ENCODE peak calls at places on chromosomes 13 and 19, in six cellular contexts. Q is Karpas-422, E is fibroblast of lung, C is endothelial cell of umbilical vein, X is SK-N-SH, Z is PC-3. M is an unnamed sample.

GRCh38 chr13:112809332-112810310 is 119.8 kb downstream of the ATP11A start:
- DNase-seq in X (no peak), Q (no peak), E (no peak), Z (no peak), C (no peak), M (no peak)

GRCh38 chr13:23579886-23580706 is 9.9 kb downstream of the TNFRSF19 start:
- DNase-seq in Z (peak; percentile 24), X (no peak), E (peak; percentile 46), C (peak; percentile 12), Q (no peak), M (peak; percentile 46)

GRCh38 chr19:5498817-5499535 is 43.8 kb downstream of the ZNRF4 start:
- DNase-seq in E (no peak), C (no peak), X (no peak), Z (no peak), Q (no peak), M (peak; percentile 87)

GRCh38 chr19:3343619-3344502 is 22.5 kb upstream of the NFIC start:
- DNase-seq in C (peak; percentile 31), X (peak; percentile 97), Q (peak; percentile 81), Z (peak; percentile 89), E (peak; percentile 92), M (peak; percentile 66)

GRCh38 chr13:109154146-109154545 is 524.7 kb downstream of the MYO16 start:
- DNase-seq in C (no peak), Z (peak; percentile 14), Q (no peak), E (peak; percentile 41), X (no peak), M (no peak)

GRCh38 chr13:26914624-26915023 is 154.0 kb upstream of the GPR12 start:
- DNase-seq in E (peak; percentile 5), Q (no peak), X (no peak), Z (no peak), C (no peak), M (no peak)

GRCh38 chr13:109778102-109778542 is 8.3 kb downstream of the IRS2 start:
- DNase-seq in X (no peak), C (peak; percentile 35), E (no peak), Z (peak; percentile 56), Q (no peak), M (no peak)

GRCh38 chr19:47723573-47723923 is 10.3 kb downstream of the EHD2 start:
- DNase-seq in X (no peak), C (no peak), Z (peak; percentile 64), E (peak; percentile 93), Q (peak; percentile 63), M (no peak)

GRCh38 chr13:59319276-59319675 is 844.5 kb downstream of the DIAPH3 start:
- DNase-seq in E (no peak), X (no peak), C (peak; percentile 49), Z (no peak), Q (no peak), M (no peak)

GRCh38 chr19:34480971-34481821 is at the start of gene WTIP:
- DNase-seq in E (peak; percentile 87), Q (no peak), Z (peak; percentile 32), X (peak; percentile 78), C (peak; percentile 82), M (peak; percentile 89)

GRCh38 chr19:34265221-34265650 is 10.9 kb downstream of the GARRE1 start:
- DNase-seq in E (no peak), C (peak; percentile 48), X (no peak), Z (no peak), Q (no peak), M (peak; percentile 66)

GRCh38 chr19:12015015-12015752 is 20.3 kb downstream of the ZNF433 start:
- DNase-seq in E (peak; percentile 14), X (no peak), Z (no peak), Q (peak; percentile 37), C (no peak), M (no peak)

GRCh38 chr19:40392894-40393517 is 3.0 kb upstream of the HIPK4 start:
- DNase-seq in Q (peak; percentile 60), C (no peak), E (no peak), X (no peak), Z (peak; percentile 69), M (no peak)

GRCh38 chr13:113349491-113349890 is 14.4 kb downstream of the GRTP1 start:
- DNase-seq in E (no peak), Z (no peak), C (no peak), X (no peak), Q (no peak), M (no peak)

GRCh38 chr13:46039421-46040036 is 13.0 kb downstream of the ZC3H13 start:
- DNase-seq in X (no peak), Z (no peak), C (no peak), E (peak; percentile 86), Q (no peak), M (no peak)

GRCh38 chr13:33752631-33753030 is 65.3 kb upstream of the RFC3 start:
- DNase-seq in Q (no peak), Z (no peak), C (no peak), X (no peak), E (no peak), M (no peak)

GRCh38 chr19:55341191-55342043 is 1.7 kb downstream of the KMT5C start:
- DNase-seq in X (peak; percentile 88), C (peak; percentile 11), Z (peak; percentile 62), E (peak; percentile 44), Q (peak; percentile 88), M (peak; percentile 92)

GRCh38 chr19:50258918-50259372 is 55.5 kb downstream of the MYH14 start:
- DNase-seq in C (no peak), E (no peak), X (peak; percentile 71), Z (peak; percentile 21), Q (peak; percentile 65), M (peak; percentile 84)

GRCh38 chr19:1000591-1001537 is 645 bp downstream of the GRIN3B start:
- DNase-seq in Q (no peak), C (no peak), E (no peak), X (peak; percentile 65), Z (no peak), M (peak; percentile 44)

GRCh38 chr19:47122359-47123335 is 8.0 kb upstream of the SAE1 start:
- DNase-seq in C (no peak), E (peak; percentile 52), Q (no peak), Z (peak; percentile 69), X (no peak), M (no peak)

GRCh38 chr13:74040200-74040599 is 94.0 kb downstream of the KLF12 start:
- DNase-seq in X (peak; percentile 55), C (peak; percentile 18), Q (peak; percentile 86), Z (peak; percentile 31), E (peak; percentile 33), M (peak; percentile 91)

GRCh38 chr19:43466793-43467192 is 1.4 kb upstream of the LYPD3 start:
- DNase-seq in Q (no peak), C (no peak), X (no peak), E (no peak), Z (no peak), M (no peak)

GRCh38 chr19:17721821-17722220 is 2.5 kb downstream of the MAP1S start:
- DNase-seq in Z (peak; percentile 19), Q (no peak), C (peak; percentile 74), X (no peak), E (no peak), M (no peak)

GRCh38 chr13:87274209-87274819 is 396.9 kb upstream of the SLITRK5 start:
- DNase-seq in Z (peak; percentile 69), E (peak; percentile 71), X (peak; percentile 25), C (no peak), Q (peak; percentile 94), M (peak; percentile 89)

GRCh38 chr13:91142572-91142971 is 204.9 kb upstream of the MIR17HG start:
- DNase-seq in E (peak; percentile 65), Z (peak; percentile 71), X (no peak), C (no peak), Q (no peak), M (no peak)

GRCh38 chr19:53810187-53810546 is 13.9 kb downstream of the NLRP12 start:
- DNase-seq in X (no peak), Z (no peak), Q (no peak), E (no peak), C (no peak), M (no peak)

GRCh38 chr19:53812335-53812734 is 11.8 kb downstream of the NLRP12 start:
- DNase-seq in Q (peak; percentile 50), C (no peak), X (peak; percentile 39), Z (peak; percentile 24), E (no peak), M (peak; percentile 70)

GRCh38 chr19:53810891-53811290 is 13.2 kb downstream of the NLRP12 start:
- DNase-seq in E (no peak), Z (no peak), X (no peak), Q (no peak), C (no peak), M (no peak)

GRCh38 chr19:53808710-53809125 is 15.4 kb downstream of the NLRP12 start:
- DNase-seq in E (peak; percentile 54), X (peak; percentile 49), Z (peak; percentile 76), Q (peak; percentile 59), C (peak; percentile 47), M (peak; percentile 87)

DNA sequence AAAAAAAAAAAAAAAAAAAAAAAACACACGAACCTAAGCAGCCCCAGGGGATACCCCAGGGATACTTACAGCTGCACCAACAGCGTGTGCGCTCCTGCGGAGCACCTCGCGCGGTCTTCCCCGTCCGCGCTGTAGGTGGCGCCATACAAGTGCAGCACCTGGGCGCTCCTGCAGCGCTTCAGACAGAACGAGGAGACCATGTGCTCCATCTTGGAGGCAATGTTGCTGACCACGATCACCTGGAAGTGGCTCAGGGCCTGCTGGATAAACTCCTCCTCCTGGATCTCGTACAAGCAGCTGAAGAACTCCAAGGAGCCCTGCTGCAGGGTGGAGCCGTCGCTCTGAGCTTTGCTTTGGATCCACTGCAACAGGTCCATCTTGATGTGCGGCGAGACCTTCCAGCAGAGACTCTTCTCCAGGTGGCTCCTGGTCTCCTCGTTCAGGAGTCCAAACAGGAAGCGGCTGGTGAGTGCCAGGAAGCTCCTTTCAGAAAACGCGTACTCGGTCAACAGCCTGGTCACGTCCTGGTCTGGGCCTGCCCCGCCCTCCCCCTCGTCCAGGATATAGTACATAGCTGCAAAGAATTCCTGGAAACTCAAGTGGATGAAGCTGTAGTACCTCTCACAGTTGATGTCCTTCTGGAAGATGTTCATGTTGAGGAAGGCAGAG is 14.5 kb downstream of the NLRP12 start:
- DNase-seq in E (no peak), Q (no peak), X (peak; percentile 46), C (peak; percentile 60), Z (peak; percentile 17), M (peak; percentile 82)
- H2AFZ ChIP-seq in E (no peak overlapping the region), Q (no peak overlapping the region), X (no peak overlapping the region), C (peak overlapping the region; percentile 72), Z (peak overlapping the region; percentile 22), M (no peak overlapping the region)

DNA sequence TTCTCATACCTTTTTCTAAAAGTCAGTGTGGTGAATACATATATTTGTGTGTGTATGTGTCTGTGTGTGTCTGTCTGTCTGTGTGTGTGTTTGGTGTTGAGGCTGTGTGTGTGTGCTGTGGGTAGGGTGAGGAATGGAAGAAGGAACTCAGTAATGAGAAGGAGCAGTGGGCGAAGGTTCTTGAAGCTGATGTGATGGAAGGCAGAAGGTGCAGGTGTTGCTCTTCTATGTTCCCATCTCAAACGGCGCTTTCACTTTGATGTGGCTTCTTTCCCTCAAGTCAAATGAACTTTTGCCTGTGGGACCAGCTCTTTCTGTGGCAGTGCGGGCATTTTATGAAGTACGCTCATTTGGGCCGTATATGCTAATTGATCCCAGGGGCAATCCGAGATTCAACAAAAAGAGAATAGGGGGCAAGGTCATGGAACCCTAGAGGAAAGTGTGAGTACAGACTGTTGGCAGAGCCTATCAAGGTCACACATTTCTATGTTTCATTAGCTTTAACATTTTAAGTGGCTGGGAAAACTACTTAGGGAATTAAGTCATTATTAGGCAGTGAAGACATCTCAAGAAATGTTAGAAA is 15.2 kb downstream of the BIVM start:
- DNase-seq in Z (no peak), X (no peak), Q (no peak), E (no peak), C (no peak), M (no peak)
- H3K79me2 ChIP-seq in Z (peaks cover 4% of the 10 kb centered on the region), X (peaks cover 64% of the 10 kb centered on the region), Q (no peaks in the 10 kb centered on the region), E (peaks cover 26% of the 10 kb centered on the region), C (peaks cover 20% of the 10 kb centered on the region), M (no peaks in the 10 kb centered on the region)

GRCh38 chr13:35162420-35162819 is 220.3 kb downstream of the NBEA start:
- DNase-seq in Z (no peak), C (no peak), Q (no peak), E (no peak), X (no peak), M (no peak)
- H2AFZ ChIP-seq in Z (no peak overlapping the region), C (no peak overlapping the region), Q (no peak overlapping the region), E (peak overlapping the region; percentile 33), X (no peak overlapping the region), M (no peak overlapping the region)

GRCh38 chr13:30303269-30303668 is 4.1 kb downstream of the KATNAL1 start:
- DNase-seq in C (no peak), X (no peak), Q (peak; percentile 56), Z (no peak), E (no peak), M (no peak)
- H3K79me2 ChIP-seq in C (peaks cover 76% of the 10 kb centered on the region), X (peaks cover 86% of the 10 kb centered on the region), Q (peaks cover 81% of the 10 kb centered on the region), Z (peaks cover 69% of the 10 kb centered on the region), E (peaks cover 79% of the 10 kb centered on the region), M (peaks cover 84% of the 10 kb centered on the region)

M was measured in GM23338.